ENCODE peak calls at places on chromosome 5, in five cellular contexts. W is cardiac muscle cell, G is Peyer's patch, H is heart left ventricle, U is sigmoid colon. K is an unnamed sample. For H3K27me3 and H3K4me1, the result is how much of the 10 kb centered on the place peaks cover.

GRCh38 chr5:131541071-131541470 is 94.0 kb downstream of the RAPGEF6 start:
- DNase-seq in W (no peak), G (no peak), U (no peak), H (no peak), K (no peak)

GRCh38 chr5:176870110-176870591 is 29.0 kb downstream of the HK3 start:
- DNase-seq in W (peak), G (no peak), H (no peak), U (no peak), K (no peak)

GRCh38 chr5:108615216-108615615 is 132.5 kb upstream of the FER start:
- DNase-seq in H (no peak), U (no peak), W (peak), G (no peak), K (no peak)

GRCh38 chr5:141657937-141658545 is 6.8 kb upstream of the FCHSD1 start:
- DNase-seq in H (no peak), U (no peak), G (no peak), W (peak), K (no peak)

GRCh38 chr5:147509041-147509709 is 693 bp downstream of the DPYSL3 start:
- DNase-seq in W (peak), H (peak), G (peak), U (peak), K (peak)

GRCh38 chr5:18772475-18772874 is 1138.2 kb downstream of the TAF11L14 start:
- DNase-seq in H (no peak), G (no peak), W (no peak), U (no peak), K (no peak)

GRCh38 chr5:17235736-17236330 is 18.4 kb downstream of the BASP1 start:
- DNase-seq in W (no peak), U (no peak), G (no peak), H (no peak), K (no peak)

GRCh38 chr5:143073761-143074160 is 303.6 kb downstream of the ARHGAP26 start:
- DNase-seq in H (no peak), G (no peak), U (no peak), W (no peak), K (no peak)

GRCh38 chr5:77143998-77144836 is 57.1 kb upstream of the ZBED3 start:
- DNase-seq in U (peak), W (peak), G (no peak), H (peak), K (peak)

GRCh38 chr5:40171971-40172370 is 507.7 kb upstream of the PTGER4 start:
- DNase-seq in G (no peak), W (peak), U (no peak), H (no peak), K (no peak)

GRCh38 chr5:79020861-79021561 is 35.9 kb upstream of the ARSB start:
- DNase-seq in W (peak), H (peak), G (no peak), U (peak), K (peak)

GRCh38 chr5:50553560-50553984 is 112.5 kb upstream of the EMB start:
- DNase-seq in W (no peak), U (no peak), G (peak), H (no peak), K (no peak)

GRCh38 chr5:89123607-89124006 is 240.6 kb upstream of the MEF2C start:
- DNase-seq in U (no peak), W (no peak), H (no peak), G (no peak), K (no peak)

GRCh38 chr5:162391848-162392247 is 324.3 kb downstream of the GABRG2 start:
- DNase-seq in W (no peak), U (no peak), H (no peak), G (no peak), K (no peak)

GRCh38 chr5:57494104-57495098 is 11.8 kb upstream of the ACTBL2 start:
- DNase-seq in G (no peak), W (peak), U (no peak), H (peak), K (no peak)

GRCh38 chr5:1878050-1878849 is 4.5 kb downstream of the IRX4 start:
- DNase-seq in U (no peak), G (no peak), H (no peak), W (no peak), K (no peak)

GRCh38 chr5:38113456-38113855 is 144.9 kb upstream of the EGFLAM start:
- DNase-seq in U (no peak), W (no peak), G (no peak), H (no peak), K (no peak)

GRCh38 chr5:39270172-39270848 is 50.9 kb upstream of the FYB1 start:
- DNase-seq in U (no peak), W (no peak), G (no peak), H (no peak), K (no peak)

GRCh38 chr5:93677344-93678021 is 63.9 kb downstream of the POU5F2 start:
- DNase-seq in G (no peak), H (peak), U (no peak), W (peak), K (peak)

GRCh38 chr5:154273028-154273617 is 82.6 kb downstream of the GALNT10 start:
- DNase-seq in W (peak), G (no peak), U (peak), H (peak), K (peak)

GRCh38 chr5:16866795-16867584 is 69.1 kb downstream of the MYO10 start:
- DNase-seq in W (peak), G (peak), U (no peak), H (no peak), K (peak)

GRCh38 chr5:135697251-135697958 is 118.6 kb upstream of the CXCL14 start:
- DNase-seq in U (no peak), W (no peak), G (no peak), H (no peak), K (no peak)

GRCh38 chr5:168874713-168875380 is 295.7 kb upstream of the PANK3 start:
- DNase-seq in U (no peak), G (no peak), H (no peak), W (peak), K (no peak)

GRCh38 chr5:90386099-90386710 is 23.4 kb downstream of the CETN3 start:
- DNase-seq in W (peak), U (no peak), G (no peak), H (no peak), K (no peak)

GRCh38 chr5:165497707-165498106 is 1992.3 kb downstream of the MAT2B start:
- DNase-seq in W (peak), H (no peak), G (no peak), U (no peak), K (no peak)

GRCh38 chr5:56064984-56065383 is 70.2 kb upstream of the IL6ST start:
- DNase-seq in W (no peak), U (no peak), G (no peak), H (no peak), K (no peak)

GRCh38 chr5:74183041-74183440 is 457.5 kb downstream of the ENC1 start:
- DNase-seq in U (no peak), G (no peak), W (no peak), H (no peak), K (no peak)

GRCh38 chr5:135386886-135387628 is 12.0 kb downstream of the MACROH2A1 start:
- DNase-seq in G (no peak), U (no peak), H (peak), W (peak), K (peak)

GRCh38 chr5:51468196-51468595 is 84.9 kb downstream of the ISL1 start:
- DNase-seq in W (no peak), U (no peak), H (no peak), G (no peak), K (no peak)

GRCh38 chr5:180988592-180988991 is at the start of gene BTNL3:
- DNase-seq in U (no peak), H (no peak), G (no peak), W (no peak), K (no peak)

GRCh38 chr5:43543434-43543833 is 13.4 kb downstream of the PAIP1 start:
- DNase-seq in U (no peak), G (no peak), W (peak), H (no peak), K (no peak)

GRCh38 chr5:116456036-116456435 is 118.6 kb downstream of the SEMA6A start:
- DNase-seq in U (no peak), H (no peak), G (no peak), W (no peak), K (no peak)

GRCh38 chr5:168226012-168226411 is 65.4 kb upstream of the WWC1 start:
- DNase-seq in U (no peak), W (no peak), H (no peak), G (no peak), K (no peak)

GRCh38 chr5:2534970-2535369 is 216.5 kb downstream of the IRX2 start:
- DNase-seq in W (no peak), H (no peak), G (no peak), U (no peak), K (no peak)

DNA sequence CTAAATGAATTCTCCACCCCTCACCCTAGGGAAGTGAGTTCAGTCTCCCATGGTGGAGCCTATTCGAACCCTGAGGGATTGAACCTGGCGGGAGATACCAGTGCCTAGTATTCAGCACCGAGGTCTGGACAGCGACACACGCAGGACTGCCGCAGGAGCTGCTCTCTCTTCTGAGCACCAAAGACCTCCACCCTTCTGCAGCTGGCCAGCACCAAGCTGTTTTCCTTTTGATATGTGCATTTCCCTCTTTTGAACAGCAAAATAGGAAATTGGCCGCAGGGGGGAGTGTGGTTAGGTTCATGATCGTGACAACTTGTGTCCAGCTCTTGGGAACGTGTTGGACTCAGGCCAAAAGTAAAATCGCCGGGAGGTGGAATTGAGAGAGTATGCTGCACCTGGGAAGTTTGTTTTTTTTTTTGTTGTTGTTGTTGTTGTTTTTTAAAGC is 1.2 kb upstream of the PCSK1 start:
- DNase-seq in H (peak), G (no peak), U (no peak), W (peak), K (peak)
- H3K27me3 ChIP-seq in H (under half), G (under half), U (half or more), W (half or more), K (under half)

GRCh38 chr5:132832612-132833011 is 2.2 kb upstream of the SHROOM1 start:
- DNase-seq in H (no peak), W (no peak), U (no peak), G (no peak), K (no peak)

GRCh38 chr5:132836852-132837251 is 6.4 kb upstream of the SHROOM1 start:
- DNase-seq in H (no peak), G (no peak), U (no peak), W (no peak), K (no peak)

GRCh38 chr5:132831095-132831860 is 831 bp upstream of the SHROOM1 start:
- DNase-seq in W (no peak), G (peak), U (no peak), H (no peak), K (no peak)

GRCh38 chr5:132830436-132831094 is at the start of gene SHROOM1:
- DNase-seq in U (no peak), W (peak), H (peak), G (peak), K (peak)

GRCh38 chr5:132834057-132834456 is 3.6 kb upstream of the SHROOM1 start:
- DNase-seq in G (no peak), W (no peak), H (no peak), U (no peak), K (no peak)
- H3K4me1 ChIP-seq in G (under half), W (under half), H (under half), U (under half), K (under half)

GRCh38 chr5:61416010-61416409 is 84.0 kb downstream of the ZSWIM6 start:
- DNase-seq in G (no peak), U (no peak), H (no peak), W (peak), K (no peak)

GRCh38 chr5:61417851-61418250 is 85.8 kb downstream of the ZSWIM6 start:
- DNase-seq in G (no peak), U (no peak), H (no peak), W (no peak), K (no peak)

GRCh38 chr5:61417345-61417744 is 85.3 kb downstream of the ZSWIM6 start:
- DNase-seq in W (no peak), U (no peak), H (no peak), G (no peak), K (no peak)

GRCh38 chr5:61416410-61416809 is 84.4 kb downstream of the ZSWIM6 start:
- DNase-seq in W (no peak), G (no peak), H (no peak), U (no peak), K (no peak)

DNA sequence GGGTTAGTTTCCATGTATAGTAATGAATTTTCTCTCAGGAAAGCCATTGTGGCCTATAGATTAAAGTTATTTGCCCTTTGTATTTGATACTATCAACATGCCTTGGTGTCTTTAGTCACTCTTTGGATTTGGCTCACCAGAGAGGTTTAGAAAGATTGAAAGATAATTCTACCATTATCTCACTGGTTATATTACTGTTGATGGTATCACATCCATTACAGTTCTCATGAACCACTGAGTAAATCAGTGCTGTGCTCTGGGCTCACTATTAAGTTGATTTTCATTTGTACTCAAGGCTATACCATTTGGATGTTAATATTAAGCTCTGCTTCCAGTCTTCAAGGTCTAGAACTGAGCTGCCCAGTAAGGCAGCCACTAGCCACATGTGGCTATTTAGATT is 87.1 kb downstream of the ZSWIM6 start:
- DNase-seq in G (no peak), H (no peak), U (no peak), W (no peak), K (no peak)
- TF ChIP-seq CTCF in G (no peak), H (no peak), U (no peak), W (no peak), K (no peak)

GRCh38 chr5:133451926-133452325 is 160.4 kb downstream of the FSTL4 start:
- DNase-seq in H (no peak), G (no peak), W (no peak), U (no peak), K (no peak)

GRCh38 chr5:133454442-133454841 is 157.9 kb downstream of the FSTL4 start:
- DNase-seq in G (no peak), W (no peak), H (no peak), U (no peak), K (no peak)

GRCh38 chr5:133455681-133456080 is 156.7 kb downstream of the FSTL4 start:
- DNase-seq in U (no peak), G (no peak), H (no peak), W (no peak), K (no peak)

GRCh38 chr5:133453825-133454224 is 158.5 kb downstream of the FSTL4 start:
- DNase-seq in U (no peak), H (no peak), G (no peak), W (no peak), K (no peak)

DNA sequence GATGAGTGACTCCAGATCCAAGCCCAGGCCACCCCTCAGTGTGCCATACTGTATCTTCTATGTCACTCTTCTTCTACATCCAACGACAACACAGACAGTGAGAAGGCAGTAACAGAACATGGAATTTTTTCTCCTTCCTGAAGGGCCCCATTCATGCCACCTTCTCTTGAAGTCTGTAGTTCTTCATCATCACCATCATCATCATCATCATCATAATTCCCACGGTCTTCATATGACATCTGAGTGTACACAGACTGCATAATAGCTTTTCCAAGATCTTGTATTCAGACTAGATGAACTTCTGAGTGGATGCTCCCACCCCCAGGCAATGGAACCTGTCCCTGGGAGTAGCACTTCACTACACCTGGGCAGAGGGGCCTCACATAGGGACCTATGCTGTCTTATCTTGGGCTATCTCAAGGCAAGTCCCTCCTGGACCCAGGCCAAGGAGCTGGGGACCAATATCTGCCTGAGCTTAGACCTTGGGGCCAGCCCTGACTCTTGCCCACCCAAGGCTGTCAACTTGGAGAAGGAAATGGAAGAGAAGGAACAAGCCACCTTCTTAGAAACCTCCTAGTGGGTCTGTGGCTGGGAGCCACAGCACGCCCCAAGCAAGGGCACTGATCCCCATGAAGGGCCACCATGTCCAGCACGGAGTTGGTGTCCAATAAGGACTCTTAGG is 159.1 kb downstream of the FSTL4 start:
- DNase-seq in G (no peak), H (no peak), U (no peak), W (no peak), K (no peak)
- H3K27me3 ChIP-seq in G (under half), H (under half), U (under half), W (under half), K (under half)

K was measured in testis.